ENCODE peak calls at places on chromosomes 6 and 20, in eight cellular contexts. One of them, this sample, is unnamed.

GRCh38 chr6:104642871-104643270 is 216.8 kb downstream of the HACE1 start:
- DNase-seq in EL: peak; percentile 75
- DNase-seq in LHCN-M2: no peak
- DNase-seq in endothelial cell: no peak
- DNase-seq in stimulated activated naive CD4-positive, alpha-beta T cell: no peak
- DNase-seq in dorsolateral prefrontal cortex: no peak
- DNase-seq in stimulated activated CD4-positive, alpha-beta T cell treated with anti-CD3 and anti-CD28 coated beads, Interleukin-1b, Interleukin-23, amount 100 ng/mL, for 24 hours: no peak
- DNase-seq in left ventricle myocardium superior: no peak
- DNase-seq in this sample: no peak

GRCh38 chr20:37729909-37730308 is 36.1 kb downstream of the CTNNBL1 start:
- DNase-seq in EL: peak; percentile 10
- DNase-seq in LHCN-M2: peak; percentile 26
- DNase-seq in endothelial cell: no peak
- DNase-seq in stimulated activated naive CD4-positive, alpha-beta T cell: no peak
- DNase-seq in dorsolateral prefrontal cortex: no peak
- DNase-seq in stimulated activated CD4-positive, alpha-beta T cell treated with anti-CD3 and anti-CD28 coated beads, Interleukin-1b, Interleukin-23, amount 100 ng/mL, for 24 hours: no peak
- DNase-seq in left ventricle myocardium superior: no peak
- DNase-seq in this sample: no peak

GRCh38 chr6:127462391-127462790 is 3.2 kb upstream of the KIAA0408 start:
- DNase-seq in EL: no peak
- DNase-seq in LHCN-M2: peak; percentile 65
- DNase-seq in endothelial cell: no peak
- DNase-seq in stimulated activated naive CD4-positive, alpha-beta T cell: no peak
- DNase-seq in dorsolateral prefrontal cortex: no peak
- DNase-seq in stimulated activated CD4-positive, alpha-beta T cell treated with anti-CD3 and anti-CD28 coated beads, Interleukin-1b, Interleukin-23, amount 100 ng/mL, for 24 hours: no peak
- DNase-seq in left ventricle myocardium superior: no peak
- DNase-seq in this sample: no peak

GRCh38 chr6:142902636-142903053 is 42.3 kb downstream of the HIVEP2 start:
- DNase-seq in EL: peak; percentile 99
- DNase-seq in LHCN-M2: peak; percentile 98
- DNase-seq in endothelial cell: no peak
- DNase-seq in stimulated activated naive CD4-positive, alpha-beta T cell: peak; percentile 75
- DNase-seq in dorsolateral prefrontal cortex: no peak
- DNase-seq in stimulated activated CD4-positive, alpha-beta T cell treated with anti-CD3 and anti-CD28 coated beads, Interleukin-1b, Interleukin-23, amount 100 ng/mL, for 24 hours: peak; percentile 33
- DNase-seq in left ventricle myocardium superior: peak; percentile 74
- DNase-seq in this sample: peak; percentile 46

GRCh38 chr20:63695419-63696310 is 787 bp upstream of the TNFRSF6B start:
- DNase-seq in EL: no peak
- DNase-seq in LHCN-M2: no peak
- DNase-seq in endothelial cell: no peak
- DNase-seq in stimulated activated naive CD4-positive, alpha-beta T cell: no peak
- DNase-seq in dorsolateral prefrontal cortex: no peak
- DNase-seq in stimulated activated CD4-positive, alpha-beta T cell treated with anti-CD3 and anti-CD28 coated beads, Interleukin-1b, Interleukin-23, amount 100 ng/mL, for 24 hours: no peak
- DNase-seq in left ventricle myocardium superior: peak; percentile 91
- DNase-seq in this sample: peak; percentile 81

GRCh38 chr6:137349856-137350830 is 131.0 kb upstream of the IFNGR1 start:
- DNase-seq in EL: no peak
- DNase-seq in LHCN-M2: no peak
- DNase-seq in endothelial cell: no peak
- DNase-seq in stimulated activated naive CD4-positive, alpha-beta T cell: no peak
- DNase-seq in dorsolateral prefrontal cortex: no peak
- DNase-seq in stimulated activated CD4-positive, alpha-beta T cell treated with anti-CD3 and anti-CD28 coated beads, Interleukin-1b, Interleukin-23, amount 100 ng/mL, for 24 hours: no peak
- DNase-seq in left ventricle myocardium superior: no peak
- DNase-seq in this sample: no peak

GRCh38 chr6:72824833-72825232 is 203.0 kb downstream of the KCNQ5 start:
- DNase-seq in EL: no peak
- DNase-seq in LHCN-M2: no peak
- DNase-seq in endothelial cell: no peak
- DNase-seq in stimulated activated naive CD4-positive, alpha-beta T cell: no peak
- DNase-seq in dorsolateral prefrontal cortex: no peak
- DNase-seq in stimulated activated CD4-positive, alpha-beta T cell treated with anti-CD3 and anti-CD28 coated beads, Interleukin-1b, Interleukin-23, amount 100 ng/mL, for 24 hours: no peak
- DNase-seq in left ventricle myocardium superior: no peak
- DNase-seq in this sample: no peak

GRCh38 chr6:31972709-31973350 is 892 bp upstream of the DXO start:
- DNase-seq in EL: peak; percentile 48
- DNase-seq in LHCN-M2: peak; percentile 36
- DNase-seq in endothelial cell: no peak
- DNase-seq in stimulated activated naive CD4-positive, alpha-beta T cell: no peak
- DNase-seq in dorsolateral prefrontal cortex: no peak
- DNase-seq in stimulated activated CD4-positive, alpha-beta T cell treated with anti-CD3 and anti-CD28 coated beads, Interleukin-1b, Interleukin-23, amount 100 ng/mL, for 24 hours: no peak
- DNase-seq in left ventricle myocardium superior: no peak
- DNase-seq in this sample: no peak

GRCh38 chr6:84581494-84582259 is 182.7 kb downstream of the TBX18 start:
- DNase-seq in EL: peak; percentile 71
- DNase-seq in LHCN-M2: peak; percentile 92
- DNase-seq in endothelial cell: no peak
- DNase-seq in stimulated activated naive CD4-positive, alpha-beta T cell: no peak
- DNase-seq in dorsolateral prefrontal cortex: no peak
- DNase-seq in stimulated activated CD4-positive, alpha-beta T cell treated with anti-CD3 and anti-CD28 coated beads, Interleukin-1b, Interleukin-23, amount 100 ng/mL, for 24 hours: no peak
- DNase-seq in left ventricle myocardium superior: no peak
- DNase-seq in this sample: no peak

GRCh38 chr20:32231847-32232246 is 24.2 kb downstream of the POFUT1 start:
- DNase-seq in EL: no peak
- DNase-seq in LHCN-M2: no peak
- DNase-seq in endothelial cell: peak; percentile 22
- DNase-seq in stimulated activated naive CD4-positive, alpha-beta T cell: no peak
- DNase-seq in dorsolateral prefrontal cortex: no peak
- DNase-seq in stimulated activated CD4-positive, alpha-beta T cell treated with anti-CD3 and anti-CD28 coated beads, Interleukin-1b, Interleukin-23, amount 100 ng/mL, for 24 hours: no peak
- DNase-seq in left ventricle myocardium superior: no peak
- DNase-seq in this sample: no peak

GRCh38 chr6:168196385-168196860 is 117.4 kb upstream of the FRMD1 start:
- DNase-seq in EL: no peak
- DNase-seq in LHCN-M2: no peak
- DNase-seq in endothelial cell: no peak
- DNase-seq in stimulated activated naive CD4-positive, alpha-beta T cell: no peak
- DNase-seq in dorsolateral prefrontal cortex: no peak
- DNase-seq in stimulated activated CD4-positive, alpha-beta T cell treated with anti-CD3 and anti-CD28 coated beads, Interleukin-1b, Interleukin-23, amount 100 ng/mL, for 24 hours: no peak
- DNase-seq in left ventricle myocardium superior: no peak
- DNase-seq in this sample: no peak

GRCh38 chr6:37862992-37863391 is 43.5 kb downstream of the ZFAND3 start:
- DNase-seq in EL: peak; percentile 77
- DNase-seq in LHCN-M2: peak; percentile 24
- DNase-seq in endothelial cell: no peak
- DNase-seq in stimulated activated naive CD4-positive, alpha-beta T cell: no peak
- DNase-seq in dorsolateral prefrontal cortex: no peak
- DNase-seq in stimulated activated CD4-positive, alpha-beta T cell treated with anti-CD3 and anti-CD28 coated beads, Interleukin-1b, Interleukin-23, amount 100 ng/mL, for 24 hours: no peak
- DNase-seq in left ventricle myocardium superior: no peak
- DNase-seq in this sample: no peak

GRCh38 chr6:115766745-115767462 is 293.8 kb downstream of the FRK start:
- DNase-seq in EL: no peak
- DNase-seq in LHCN-M2: peak; percentile 1
- DNase-seq in endothelial cell: no peak
- DNase-seq in stimulated activated naive CD4-positive, alpha-beta T cell: no peak
- DNase-seq in dorsolateral prefrontal cortex: no peak
- DNase-seq in stimulated activated CD4-positive, alpha-beta T cell treated with anti-CD3 and anti-CD28 coated beads, Interleukin-1b, Interleukin-23, amount 100 ng/mL, for 24 hours: no peak
- DNase-seq in left ventricle myocardium superior: no peak
- DNase-seq in this sample: no peak

GRCh38 chr6:53837875-53838806 is 43.3 kb downstream of the LRRC1 start:
- DNase-seq in EL: no peak
- DNase-seq in LHCN-M2: no peak
- DNase-seq in endothelial cell: no peak
- DNase-seq in stimulated activated naive CD4-positive, alpha-beta T cell: no peak
- DNase-seq in dorsolateral prefrontal cortex: peak; percentile 62
- DNase-seq in stimulated activated CD4-positive, alpha-beta T cell treated with anti-CD3 and anti-CD28 coated beads, Interleukin-1b, Interleukin-23, amount 100 ng/mL, for 24 hours: no peak
- DNase-seq in left ventricle myocardium superior: no peak
- DNase-seq in this sample: no peak

GRCh38 chr20:49510562-49511117 is 28.2 kb upstream of the KCNB1 start:
- DNase-seq in EL: peak; percentile 90
- DNase-seq in LHCN-M2: peak; percentile 98
- DNase-seq in endothelial cell: no peak
- DNase-seq in stimulated activated naive CD4-positive, alpha-beta T cell: no peak
- DNase-seq in dorsolateral prefrontal cortex: no peak
- DNase-seq in stimulated activated CD4-positive, alpha-beta T cell treated with anti-CD3 and anti-CD28 coated beads, Interleukin-1b, Interleukin-23, amount 100 ng/mL, for 24 hours: no peak
- DNase-seq in left ventricle myocardium superior: peak; percentile 74
- DNase-seq in this sample: peak; percentile 73

GRCh38 chr20:59832406-59833156 is 100.9 kb downstream of the SYCP2 start:
- DNase-seq in EL: no peak
- DNase-seq in LHCN-M2: no peak
- DNase-seq in endothelial cell: no peak
- DNase-seq in stimulated activated naive CD4-positive, alpha-beta T cell: no peak
- DNase-seq in dorsolateral prefrontal cortex: no peak
- DNase-seq in stimulated activated CD4-positive, alpha-beta T cell treated with anti-CD3 and anti-CD28 coated beads, Interleukin-1b, Interleukin-23, amount 100 ng/mL, for 24 hours: no peak
- DNase-seq in left ventricle myocardium superior: peak; percentile 21
- DNase-seq in this sample: peak; percentile 5

GRCh38 chr6:70310063-70310694 is 7.3 kb upstream of the COL9A1 start:
- DNase-seq in EL: peak; percentile 32
- DNase-seq in LHCN-M2: peak; percentile 46
- DNase-seq in endothelial cell: peak; percentile 13
- DNase-seq in stimulated activated naive CD4-positive, alpha-beta T cell: no peak
- DNase-seq in dorsolateral prefrontal cortex: no peak
- DNase-seq in stimulated activated CD4-positive, alpha-beta T cell treated with anti-CD3 and anti-CD28 coated beads, Interleukin-1b, Interleukin-23, amount 100 ng/mL, for 24 hours: no peak
- DNase-seq in left ventricle myocardium superior: no peak
- DNase-seq in this sample: no peak

GRCh38 chr20:53884859-53885654 is 185.3 kb downstream of the BCAS1 start:
- DNase-seq in EL: no peak
- DNase-seq in LHCN-M2: no peak
- DNase-seq in endothelial cell: no peak
- DNase-seq in stimulated activated naive CD4-positive, alpha-beta T cell: no peak
- DNase-seq in dorsolateral prefrontal cortex: no peak
- DNase-seq in stimulated activated CD4-positive, alpha-beta T cell treated with anti-CD3 and anti-CD28 coated beads, Interleukin-1b, Interleukin-23, amount 100 ng/mL, for 24 hours: peak; percentile 38
- DNase-seq in left ventricle myocardium superior: no peak
- DNase-seq in this sample: no peak

GRCh38 chr6:143505111-143505510 is 6.4 kb downstream of the FUCA2 start:
- DNase-seq in EL: no peak
- DNase-seq in LHCN-M2: no peak
- DNase-seq in endothelial cell: no peak
- DNase-seq in stimulated activated naive CD4-positive, alpha-beta T cell: no peak
- DNase-seq in dorsolateral prefrontal cortex: no peak
- DNase-seq in stimulated activated CD4-positive, alpha-beta T cell treated with anti-CD3 and anti-CD28 coated beads, Interleukin-1b, Interleukin-23, amount 100 ng/mL, for 24 hours: no peak
- DNase-seq in left ventricle myocardium superior: no peak
- DNase-seq in this sample: no peak

GRCh38 chr20:44137210-44137781 is 49.7 kb downstream of the JPH2 start:
- DNase-seq in EL: peak; percentile 44
- DNase-seq in LHCN-M2: peak; percentile 82
- DNase-seq in endothelial cell: no peak
- DNase-seq in stimulated activated naive CD4-positive, alpha-beta T cell: no peak
- DNase-seq in dorsolateral prefrontal cortex: no peak
- DNase-seq in stimulated activated CD4-positive, alpha-beta T cell treated with anti-CD3 and anti-CD28 coated beads, Interleukin-1b, Interleukin-23, amount 100 ng/mL, for 24 hours: no peak
- DNase-seq in left ventricle myocardium superior: peak; percentile 85
- DNase-seq in this sample: peak; percentile 72

GRCh38 chr6:3379482-3380060 is 77.3 kb downstream of the SLC22A23 start:
- DNase-seq in EL: no peak
- DNase-seq in LHCN-M2: peak; percentile 22
- DNase-seq in endothelial cell: no peak
- DNase-seq in stimulated activated naive CD4-positive, alpha-beta T cell: no peak
- DNase-seq in dorsolateral prefrontal cortex: no peak
- DNase-seq in stimulated activated CD4-positive, alpha-beta T cell treated with anti-CD3 and anti-CD28 coated beads, Interleukin-1b, Interleukin-23, amount 100 ng/mL, for 24 hours: no peak
- DNase-seq in left ventricle myocardium superior: no peak
- DNase-seq in this sample: no peak

GRCh38 chr6:137697267-137697938 is 169.7 kb upstream of the TNFAIP3 start:
- DNase-seq in EL: peak; percentile 83
- DNase-seq in LHCN-M2: peak; percentile 79
- DNase-seq in endothelial cell: peak; percentile 51
- DNase-seq in stimulated activated naive CD4-positive, alpha-beta T cell: no peak
- DNase-seq in dorsolateral prefrontal cortex: no peak
- DNase-seq in stimulated activated CD4-positive, alpha-beta T cell treated with anti-CD3 and anti-CD28 coated beads, Interleukin-1b, Interleukin-23, amount 100 ng/mL, for 24 hours: no peak
- DNase-seq in left ventricle myocardium superior: peak; percentile 30
- DNase-seq in this sample: no peak

GRCh38 chr6:11595903-11596302 is 58.4 kb downstream of the TMEM170B start:
- DNase-seq in EL: no peak
- DNase-seq in LHCN-M2: no peak
- DNase-seq in endothelial cell: peak; percentile 19
- DNase-seq in stimulated activated naive CD4-positive, alpha-beta T cell: no peak
- DNase-seq in dorsolateral prefrontal cortex: no peak
- DNase-seq in stimulated activated CD4-positive, alpha-beta T cell treated with anti-CD3 and anti-CD28 coated beads, Interleukin-1b, Interleukin-23, amount 100 ng/mL, for 24 hours: no peak
- DNase-seq in left ventricle myocardium superior: no peak
- DNase-seq in this sample: no peak

This sample was measured in left ventricle myocardium inferior.